ENCODE peak calls at places on chromosomes 1 and 21, in seven cellular contexts. Y is endodermal cell, C is upper lobe of right lung, H is tibial artery, R is uterus, V is heart left ventricle, W is left ventricle myocardium inferior. J is an unnamed sample.

GRCh38 chr1:1437904-1438376 is 2.5 kb downstream of the VWA1 start:
- DNase-seq in R (no peak), W (no peak), Y (no peak), H (no peak), C (peak; percentile 82), V (no peak), J (no peak)

GRCh38 chr1:193494368-193494767 is 308.0 kb upstream of the B3GALT2 start:
- DNase-seq in W (no peak), R (no peak), H (no peak), C (no peak), Y (no peak), V (no peak), J (no peak)

GRCh38 chr1:209485167-209485566 is 98.3 kb upstream of the CAMK1G start:
- DNase-seq in R (no peak), W (peak; percentile 19), H (no peak), Y (no peak), V (peak; percentile 45), C (no peak), J (no peak)

GRCh38 chr21:29704719-29705118 is 235.1 kb downstream of the GRIK1 start:
- DNase-seq in V (no peak), R (no peak), C (no peak), W (no peak), H (no peak), Y (no peak), J (no peak)

GRCh38 chr1:200838676-200839445 is 33.9 kb upstream of the GPR25 start:
- DNase-seq in C (no peak), R (no peak), V (no peak), H (no peak), Y (no peak), W (no peak), J (no peak)

GRCh38 chr1:3052501-3052900 is 16.5 kb upstream of the PRDM16 start:
- DNase-seq in V (no peak), W (no peak), H (no peak), C (no peak), Y (peak; percentile 8), R (no peak), J (no peak)

GRCh38 chr1:48061162-48062136 is 64.3 kb upstream of the TRABD2B start:
- DNase-seq in H (peak; percentile 59), C (no peak), W (peak; percentile 32), R (peak; percentile 26), V (peak; percentile 47), Y (peak; percentile 90), J (peak; percentile 25)

GRCh38 chr21:31554511-31555022 is 104.9 kb upstream of the SOD1 start:
- DNase-seq in R (no peak), H (no peak), Y (peak; percentile 78), W (no peak), C (peak; percentile 16), V (no peak), J (peak; percentile 45)

GRCh38 chr1:167617100-167617949 is 12.7 kb upstream of the RCSD1 start:
- DNase-seq in Y (peak; percentile 79), R (peak; percentile 38), H (peak; percentile 41), C (no peak), V (peak; percentile 56), W (peak; percentile 37), J (no peak)

GRCh38 chr1:67058761-67059160 is 4.8 kb upstream of the SLC35D1 start:
- DNase-seq in H (no peak), Y (no peak), C (no peak), W (no peak), V (no peak), R (no peak), J (no peak)

GRCh38 chr1:162753998-162754585 is 36.4 kb upstream of the HSD17B7 start:
- DNase-seq in V (no peak), Y (no peak), R (peak; percentile 59), C (no peak), H (no peak), W (no peak), J (no peak)

GRCh38 chr1:34013958-34014737 is 150.3 kb downstream of the HMGB4 start:
- DNase-seq in H (no peak), R (no peak), Y (peak; percentile 92), C (peak; percentile 70), W (peak; percentile 31), V (peak; percentile 20), J (no peak)

GRCh38 chr1:175802407-175803123 is 59.2 kb upstream of the TNR start:
- DNase-seq in R (no peak), H (no peak), V (peak; percentile 11), C (no peak), W (no peak), Y (peak; percentile 62), J (no peak)

GRCh38 chr1:57307382-57307781 is 116.5 kb downstream of the DAB1 start:
- DNase-seq in C (no peak), W (peak; percentile 15), Y (peak; percentile 87), R (no peak), V (peak; percentile 61), H (no peak), J (no peak)

GRCh38 chr1:16677552-16678423 is 11.0 kb upstream of the RNU1-3 start:
- DNase-seq in R (peak; percentile 29), Y (peak; percentile 84), V (no peak), W (no peak), H (no peak), C (peak; percentile 65), J (no peak)

GRCh38 chr21:46098303-46099141 is 610 bp downstream of the COL6A2 start:
- DNase-seq in H (peak; percentile 25), C (peak; percentile 64), V (peak; percentile 46), W (peak; percentile 34), R (peak; percentile 51), Y (peak; percentile 75), J (peak; percentile 45)

GRCh38 chr1:75431843-75432242 is 179.1 kb downstream of the SLC44A5 start:
- DNase-seq in C (no peak), W (no peak), V (no peak), R (no peak), Y (no peak), H (no peak), J (no peak)

GRCh38 chr1:211532086-211532439 is 40.1 kb upstream of the RD3 start:
- DNase-seq in R (no peak), W (no peak), C (no peak), H (no peak), V (no peak), Y (no peak), J (no peak)

GRCh38 chr21:17650301-17650700 is 37.6 kb upstream of the BTG3 start:
- DNase-seq in V (no peak), W (no peak), H (no peak), R (no peak), C (no peak), Y (no peak), J (no peak)

GRCh38 chr1:181314959-181315358 is 168.4 kb upstream of the CACNA1E start:
- DNase-seq in W (no peak), Y (peak; percentile 56), H (no peak), R (no peak), V (no peak), C (no peak), J (no peak)

DNA sequence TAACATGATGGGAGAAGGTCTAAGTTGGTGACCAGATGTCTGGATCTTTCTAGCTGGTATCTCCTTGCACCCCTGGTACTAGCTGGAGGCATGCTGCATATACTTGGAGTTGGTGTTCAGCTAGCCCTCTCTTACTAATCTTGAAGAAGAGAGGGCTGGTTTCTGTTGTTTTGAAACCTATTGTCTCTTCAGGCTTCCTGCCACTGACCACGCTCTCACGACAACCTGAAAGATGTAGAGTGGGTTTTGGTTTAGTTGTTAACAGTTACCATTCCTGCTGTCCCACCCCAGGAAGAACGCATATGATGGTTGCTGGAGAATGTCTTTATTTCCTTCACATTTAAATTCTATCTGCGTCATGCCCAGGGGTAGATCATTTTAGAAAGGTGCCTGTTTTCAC is 3.6 kb downstream of the MAN1C1 start:
- DNase-seq in R (no peak), W (no peak), H (no peak), V (no peak), C (no peak), Y (no peak), J (no peak)
- H3K4me3 ChIP-seq in R (no peak overlapping the region), W (peak overlapping the region; percentile 96), H (no peak overlapping the region), V (no peak overlapping the region), C (no peak overlapping the region), Y (no peak overlapping the region), J (no peak overlapping the region)

GRCh38 chr1:90000934-90001676 is 6.2 kb downstream of the ZNF326 start:
- DNase-seq in H (no peak), R (no peak), Y (no peak), C (no peak), V (no peak), W (no peak), J (no peak)
- H3K4me1 ChIP-seq in H (peaks cover 37% of the 10 kb centered on the region), R (no peaks in the 10 kb centered on the region), Y (no peaks in the 10 kb centered on the region), C (peaks cover 17% of the 10 kb centered on the region), V (peaks cover 42% of the 10 kb centered on the region), W (peaks cover 71% of the 10 kb centered on the region), J (peaks cover 1% of the 10 kb centered on the region)

DNA sequence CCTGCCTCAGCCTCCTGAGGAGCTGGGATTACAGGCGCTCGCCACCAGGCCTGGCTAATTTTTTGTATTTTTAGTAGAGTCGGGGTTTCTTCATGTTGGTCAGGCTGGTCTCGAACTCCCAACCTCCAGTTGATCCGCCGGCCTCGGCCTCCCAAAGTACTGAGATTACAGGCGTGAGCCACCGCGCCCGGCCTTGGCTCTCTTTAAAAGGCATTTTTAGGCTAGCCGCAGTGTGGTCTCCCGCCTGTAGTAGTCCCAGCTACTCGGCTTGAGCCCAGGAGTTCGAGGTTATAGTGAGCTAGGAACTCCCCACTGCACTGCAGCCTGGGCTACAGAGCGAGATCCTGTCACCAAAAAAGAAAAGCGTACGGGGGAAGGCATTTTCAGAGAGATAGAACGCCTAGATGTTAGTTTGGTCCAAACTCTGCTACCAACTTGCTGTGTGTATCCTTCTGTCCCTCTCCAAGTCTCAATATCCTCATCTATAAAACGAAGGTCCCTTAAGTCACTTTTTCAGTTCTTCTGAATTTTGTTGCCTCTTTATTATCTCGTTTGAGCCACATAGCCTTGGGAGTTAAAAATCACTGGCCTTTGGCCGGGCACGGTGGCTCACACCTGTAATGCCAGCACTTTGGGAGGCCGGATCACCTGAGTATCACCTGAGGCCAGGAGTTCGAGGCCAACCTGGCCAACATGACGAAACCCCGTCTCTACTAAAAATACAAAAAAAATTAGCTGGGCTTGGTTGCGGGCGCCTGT is 734 bp downstream of the MED18 start:
- DNase-seq in C (peak; percentile 66), W (no peak), H (peak; percentile 21), R (peak; percentile 20), Y (peak; percentile 83), V (no peak), J (peak; percentile 27)
- TF ChIP-seq CTCF in C (no peak), W (peak; percentile 15), H (no peak), R (no peak), Y (peak; percentile 52), V (peak; percentile 10), J (no peak)

DNA sequence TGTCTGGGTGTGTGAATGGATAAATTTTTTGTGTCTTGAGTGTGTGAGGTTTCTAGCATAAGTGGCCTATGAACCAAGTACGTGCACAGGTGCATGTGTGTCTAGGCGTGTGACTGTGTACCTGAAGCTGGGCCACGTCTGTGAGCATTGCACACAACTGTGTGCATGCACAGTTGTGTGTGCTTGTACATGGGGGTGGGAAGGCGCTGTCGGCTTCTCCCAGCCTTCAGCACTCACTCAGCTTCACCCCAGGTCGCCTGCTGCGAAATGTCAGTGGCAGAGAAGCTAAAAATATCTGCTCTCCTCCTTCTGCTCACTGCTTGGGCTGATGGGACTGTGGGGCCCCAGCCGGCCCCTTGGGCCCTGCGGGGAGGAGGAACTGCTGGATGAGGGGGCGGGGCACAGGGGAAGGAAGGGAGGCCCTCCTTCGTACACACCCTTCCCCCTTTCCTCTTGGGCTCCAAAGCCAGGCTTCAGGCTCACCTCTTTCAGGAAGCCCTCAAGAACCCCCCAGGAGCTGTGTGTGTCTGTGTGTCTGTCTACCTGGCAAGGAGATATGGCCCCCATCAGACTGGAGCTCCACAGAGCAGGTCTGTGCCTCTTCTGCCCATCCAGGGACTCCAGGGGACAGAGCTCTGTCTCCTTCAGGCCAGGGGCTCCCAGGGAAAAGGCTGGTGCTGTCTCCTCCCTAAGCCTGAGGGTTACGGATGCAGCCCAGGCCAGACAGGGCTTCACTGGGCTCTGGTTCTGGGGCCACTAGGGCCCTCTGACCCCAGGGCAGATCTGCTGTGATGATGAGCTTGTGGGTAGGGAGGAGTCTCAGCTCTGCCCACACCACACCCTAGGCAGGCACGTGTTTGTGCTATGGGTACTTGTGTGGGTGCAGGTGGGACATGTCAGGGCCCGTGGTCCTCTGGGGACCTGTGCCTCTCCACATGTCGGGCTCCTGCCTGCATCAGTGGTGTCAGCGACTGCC is 35.6 kb upstream of the WASF2 start:
- DNase-seq in V (peak; percentile 91), C (peak; percentile 86), R (peak; percentile 82), Y (peak; percentile 88), H (peak; percentile 72), W (peak; percentile 89), J (peak; percentile 83)
- H3K4me3 ChIP-seq in V (peak overlapping the region; percentile 17), C (peak overlapping the region; percentile 56), R (peak overlapping the region; percentile 18), Y (no peak overlapping the region), H (peak overlapping the region; percentile 19), W (peak overlapping the region; percentile 67), J (peak overlapping the region; percentile 16)

J was measured in ovary.